ENCODE peak calls at places on chromosomes 3 and 15, in five cellular contexts. One of them, this sample, is unnamed.

GRCh38 chr15:70799667-70800450 is 36.5 kb upstream of the UACA start:
- DNase-seq in choroid plexus epithelial cell: peak; percentile 99
- DNase-seq in fibroblast of lung: peak; percentile 99
- DNase-seq in cardiac fibroblast: peak; percentile 96
- DNase-seq in stomach: peak; percentile 34
- DNase-seq in this sample: peak; percentile 99

GRCh38 chr15:29424118-29424517 is 154.5 kb upstream of the NSMCE3 start:
- DNase-seq in choroid plexus epithelial cell: no peak
- DNase-seq in fibroblast of lung: no peak
- DNase-seq in cardiac fibroblast: no peak
- DNase-seq in stomach: no peak
- DNase-seq in this sample: no peak

GRCh38 chr3:113485161-113485609 is 29.8 kb downstream of the SPICE1 start:
- DNase-seq in choroid plexus epithelial cell: no peak
- DNase-seq in fibroblast of lung: no peak
- DNase-seq in cardiac fibroblast: no peak
- DNase-seq in stomach: peak; percentile 32
- DNase-seq in this sample: no peak

GRCh38 chr3:143240921-143241320 is 121.3 kb downstream of the CHST2 start:
- DNase-seq in choroid plexus epithelial cell: no peak
- DNase-seq in fibroblast of lung: no peak
- DNase-seq in cardiac fibroblast: peak; percentile 20
- DNase-seq in stomach: no peak
- DNase-seq in this sample: peak; percentile 40

GRCh38 chr3:53809267-53809666 is 37.0 kb downstream of the CHDH start:
- DNase-seq in choroid plexus epithelial cell: no peak
- DNase-seq in fibroblast of lung: no peak
- DNase-seq in cardiac fibroblast: no peak
- DNase-seq in stomach: no peak
- DNase-seq in this sample: no peak

GRCh38 chr3:126064627-126065258 is 19.2 kb downstream of the SLC41A3 start:
- DNase-seq in choroid plexus epithelial cell: peak; percentile 31
- DNase-seq in fibroblast of lung: no peak
- DNase-seq in cardiac fibroblast: no peak
- DNase-seq in stomach: peak; percentile 44
- DNase-seq in this sample: no peak

GRCh38 chr15:49124371-49124770 is 31.0 kb downstream of the COPS2 start:
- DNase-seq in choroid plexus epithelial cell: no peak
- DNase-seq in fibroblast of lung: no peak
- DNase-seq in cardiac fibroblast: no peak
- DNase-seq in stomach: no peak
- DNase-seq in this sample: peak; percentile 55

GRCh38 chr3:150020527-150020926 is 49.8 kb upstream of the PFN2 start:
- DNase-seq in choroid plexus epithelial cell: peak; percentile 57
- DNase-seq in fibroblast of lung: peak; percentile 75
- DNase-seq in cardiac fibroblast: peak; percentile 59
- DNase-seq in stomach: no peak
- DNase-seq in this sample: peak; percentile 10

GRCh38 chr3:8532251-8532831 is 30.7 kb downstream of the LMCD1 start:
- DNase-seq in choroid plexus epithelial cell: peak; percentile 73
- DNase-seq in fibroblast of lung: peak; percentile 60
- DNase-seq in cardiac fibroblast: peak; percentile 70
- DNase-seq in stomach: no peak
- DNase-seq in this sample: peak; percentile 77

GRCh38 chr3:141057436-141057835 is 6.3 kb downstream of the SPSB4 start:
- DNase-seq in choroid plexus epithelial cell: no peak
- DNase-seq in fibroblast of lung: no peak
- DNase-seq in cardiac fibroblast: no peak
- DNase-seq in stomach: no peak
- DNase-seq in this sample: no peak

GRCh38 chr3:187172929-187173328 is 24.4 kb upstream of the RTP1 start:
- DNase-seq in choroid plexus epithelial cell: no peak
- DNase-seq in fibroblast of lung: no peak
- DNase-seq in cardiac fibroblast: no peak
- DNase-seq in stomach: no peak
- DNase-seq in this sample: no peak

GRCh38 chr3:45253316-45253715 is 27.2 kb upstream of the TMEM158 start:
- DNase-seq in choroid plexus epithelial cell: no peak
- DNase-seq in fibroblast of lung: peak; percentile 52
- DNase-seq in cardiac fibroblast: no peak
- DNase-seq in stomach: no peak
- DNase-seq in this sample: peak; percentile 52

GRCh38 chr3:103158183-103158582 is 723.4 kb downstream of the ZPLD1 start:
- DNase-seq in choroid plexus epithelial cell: no peak
- DNase-seq in fibroblast of lung: no peak
- DNase-seq in cardiac fibroblast: no peak
- DNase-seq in stomach: no peak
- DNase-seq in this sample: no peak

GRCh38 chr15:65916664-65917406 is 47.5 kb downstream of the RAB11A start:
- DNase-seq in choroid plexus epithelial cell: peak; percentile 82
- DNase-seq in fibroblast of lung: peak; percentile 65
- DNase-seq in cardiac fibroblast: peak; percentile 81
- DNase-seq in stomach: peak; percentile 71
- DNase-seq in this sample: peak; percentile 52

GRCh38 chr3:148023994-148024393 is 614.8 kb downstream of the ZIC1 start:
- DNase-seq in choroid plexus epithelial cell: peak; percentile 83
- DNase-seq in fibroblast of lung: peak; percentile 96
- DNase-seq in cardiac fibroblast: peak; percentile 94
- DNase-seq in stomach: no peak
- DNase-seq in this sample: peak; percentile 38

GRCh38 chr3:124360140-124360539 is 368.2 kb upstream of the ROPN1 start:
- DNase-seq in choroid plexus epithelial cell: no peak
- DNase-seq in fibroblast of lung: peak; percentile 18
- DNase-seq in cardiac fibroblast: no peak
- DNase-seq in stomach: no peak
- DNase-seq in this sample: no peak
- TF ChIP-seq CTCF in choroid plexus epithelial cell: no peak
- TF ChIP-seq CTCF in fibroblast of lung: no peak
- TF ChIP-seq CTCF in cardiac fibroblast: no peak
- TF ChIP-seq CTCF in stomach: no peak
- TF ChIP-seq CTCF in this sample: no peak

DNA sequence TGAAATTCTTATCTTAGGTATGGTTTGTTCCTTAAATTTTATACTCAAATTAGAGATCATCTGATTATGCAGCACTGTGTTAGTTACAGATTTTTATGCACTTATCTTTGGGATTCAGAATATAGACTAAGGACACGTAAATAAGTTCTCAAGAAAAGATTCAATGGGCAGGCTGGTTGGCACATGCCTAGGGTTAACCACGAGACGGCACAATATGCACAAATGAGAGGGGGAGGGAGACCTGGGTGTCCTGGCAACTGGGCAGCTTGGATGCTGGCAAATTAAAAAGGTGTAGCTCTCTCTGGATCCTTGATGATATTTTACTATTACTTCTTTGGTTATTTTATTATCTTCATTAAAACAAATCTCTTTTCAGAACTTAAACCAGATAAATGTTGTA is 672 bp downstream of the AADAC start:
- DNase-seq in choroid plexus epithelial cell: no peak
- DNase-seq in fibroblast of lung: no peak
- DNase-seq in cardiac fibroblast: no peak
- DNase-seq in stomach: no peak
- DNase-seq in this sample: no peak
- H3K4me3 ChIP-seq in choroid plexus epithelial cell: no peak overlapping the region
- H3K4me3 ChIP-seq in fibroblast of lung: no peak overlapping the region
- H3K4me3 ChIP-seq in cardiac fibroblast: no peak overlapping the region
- H3K4me3 ChIP-seq in stomach: peak overlapping the region; percentile 21
- H3K4me3 ChIP-seq in this sample: no peak overlapping the region

DNA sequence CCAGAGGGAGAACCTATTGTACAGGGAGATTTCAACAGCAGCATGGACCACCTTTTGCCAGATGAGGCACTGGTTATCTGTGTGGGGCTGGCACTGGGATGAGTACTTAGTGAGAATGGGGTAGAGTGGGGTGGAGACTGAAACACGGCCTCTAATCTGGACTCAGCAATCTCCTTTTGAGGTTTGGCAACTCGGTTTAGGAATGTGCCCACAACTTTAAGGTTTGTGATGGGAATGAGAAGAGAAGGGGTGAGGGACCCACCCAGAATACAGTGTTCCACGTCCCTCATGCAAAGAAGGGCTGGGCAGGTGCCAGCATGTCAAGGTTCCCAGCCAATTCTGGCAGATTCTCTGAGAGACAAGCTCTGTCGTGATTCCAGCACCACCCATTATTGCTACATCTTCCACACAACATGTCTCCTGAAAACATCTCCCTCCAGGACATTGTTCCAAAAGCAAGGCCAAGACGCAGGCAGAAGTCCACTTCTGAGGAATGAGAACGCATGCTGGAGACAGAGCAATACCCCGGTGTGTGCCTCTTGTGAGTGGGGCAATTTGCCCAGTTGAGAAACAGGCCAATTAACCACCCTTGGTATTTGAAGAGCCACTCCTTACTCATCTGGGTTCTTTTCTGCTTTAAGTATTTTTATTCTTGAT is 37.5 kb upstream of the CCR4 start:
- DNase-seq in choroid plexus epithelial cell: peak; percentile 26
- DNase-seq in fibroblast of lung: peak; percentile 58
- DNase-seq in cardiac fibroblast: peak; percentile 10
- DNase-seq in stomach: no peak
- DNase-seq in this sample: peak; percentile 26
- TF ChIP-seq CTCF in choroid plexus epithelial cell: no peak
- TF ChIP-seq CTCF in fibroblast of lung: no peak
- TF ChIP-seq CTCF in cardiac fibroblast: no peak
- TF ChIP-seq CTCF in stomach: no peak
- TF ChIP-seq CTCF in this sample: no peak

GRCh38 chr3:172735014-172735413 is 15.5 kb upstream of the ECT2 start:
- DNase-seq in choroid plexus epithelial cell: no peak
- DNase-seq in fibroblast of lung: no peak
- DNase-seq in cardiac fibroblast: no peak
- DNase-seq in stomach: no peak
- DNase-seq in this sample: no peak
- H3K4me3 ChIP-seq in choroid plexus epithelial cell: no peak overlapping the region
- H3K4me3 ChIP-seq in fibroblast of lung: no peak overlapping the region
- H3K4me3 ChIP-seq in cardiac fibroblast: no peak overlapping the region
- H3K4me3 ChIP-seq in stomach: no peak overlapping the region
- H3K4me3 ChIP-seq in this sample: no peak overlapping the region

GRCh38 chr15:55993804-55994539 is 560 bp upstream of the NEDD4 start:
- DNase-seq in choroid plexus epithelial cell: peak; percentile 64
- DNase-seq in fibroblast of lung: peak; percentile 73
- DNase-seq in cardiac fibroblast: peak; percentile 61
- DNase-seq in stomach: no peak
- DNase-seq in this sample: peak; percentile 75
- TF ChIP-seq CTCF in choroid plexus epithelial cell: peak; percentile 44
- TF ChIP-seq CTCF in fibroblast of lung: peak; percentile 15
- TF ChIP-seq CTCF in cardiac fibroblast: no peak
- TF ChIP-seq CTCF in stomach: no peak
- TF ChIP-seq CTCF in this sample: peak; percentile 4

GRCh38 chr15:96324192-96324895 is 6.2 kb upstream of the NR2F2 start:
- DNase-seq in choroid plexus epithelial cell: peak; percentile 65
- DNase-seq in fibroblast of lung: peak; percentile 69
- DNase-seq in cardiac fibroblast: peak; percentile 58
- DNase-seq in stomach: no peak
- DNase-seq in this sample: peak; percentile 51
- H3K4me3 ChIP-seq in choroid plexus epithelial cell: peak overlapping the region; percentile 75
- H3K4me3 ChIP-seq in fibroblast of lung: peak overlapping the region; percentile 73
- H3K4me3 ChIP-seq in cardiac fibroblast: no peak overlapping the region
- H3K4me3 ChIP-seq in stomach: peak overlapping the region; percentile 80
- H3K4me3 ChIP-seq in this sample: peak overlapping the region; percentile 94

GRCh38 chr3:156802827-156803606 is 23.1 kb upstream of the LEKR1 start:
- DNase-seq in choroid plexus epithelial cell: no peak
- DNase-seq in fibroblast of lung: no peak
- DNase-seq in cardiac fibroblast: no peak
- DNase-seq in stomach: no peak
- DNase-seq in this sample: no peak
- TF ChIP-seq CTCF in choroid plexus epithelial cell: no peak
- TF ChIP-seq CTCF in fibroblast of lung: no peak
- TF ChIP-seq CTCF in cardiac fibroblast: no peak
- TF ChIP-seq CTCF in stomach: no peak
- TF ChIP-seq CTCF in this sample: no peak

DNA sequence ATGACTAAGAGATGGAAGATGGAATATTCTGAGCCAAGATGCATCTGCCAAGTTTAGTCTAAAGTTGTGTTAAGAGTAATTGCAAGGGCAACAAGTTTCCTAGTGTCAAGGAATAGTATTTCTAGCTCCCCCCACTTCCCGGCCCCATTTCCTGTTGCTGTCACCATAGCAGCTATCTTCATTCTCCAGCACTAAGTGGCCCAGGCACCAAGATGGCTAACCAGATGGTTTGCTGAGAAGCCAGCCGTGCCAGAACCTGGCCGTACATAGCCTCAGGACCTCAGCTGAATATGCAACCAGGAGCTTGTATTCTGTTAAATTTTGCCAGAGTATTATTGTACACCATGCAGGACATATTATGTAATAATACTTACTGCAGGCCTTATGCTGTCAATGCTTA is 108.8 kb upstream of the UMPS start:
- DNase-seq in choroid plexus epithelial cell: peak; percentile 13
- DNase-seq in fibroblast of lung: peak; percentile 20
- DNase-seq in cardiac fibroblast: no peak
- DNase-seq in stomach: no peak
- DNase-seq in this sample: no peak
- H3K4me3 ChIP-seq in choroid plexus epithelial cell: no peak overlapping the region
- H3K4me3 ChIP-seq in fibroblast of lung: no peak overlapping the region
- H3K4me3 ChIP-seq in cardiac fibroblast: no peak overlapping the region
- H3K4me3 ChIP-seq in stomach: no peak overlapping the region
- H3K4me3 ChIP-seq in this sample: no peak overlapping the region

GRCh38 chr3:119352863-119353527 is 58.8 kb downstream of the ARHGAP31 start:
- DNase-seq in choroid plexus epithelial cell: peak; percentile 91
- DNase-seq in fibroblast of lung: peak; percentile 74
- DNase-seq in cardiac fibroblast: peak; percentile 85
- DNase-seq in stomach: no peak
- DNase-seq in this sample: peak; percentile 83
- TF ChIP-seq CTCF in choroid plexus epithelial cell: peak; percentile 63
- TF ChIP-seq CTCF in fibroblast of lung: peak; percentile 31
- TF ChIP-seq CTCF in cardiac fibroblast: peak; percentile 44
- TF ChIP-seq CTCF in stomach: peak; percentile 24
- TF ChIP-seq CTCF in this sample: peak; percentile 58

GRCh38 chr3:50292924-50293801 is 934 bp upstream of the IFRD2 start:
- DNase-seq in choroid plexus epithelial cell: no peak
- DNase-seq in fibroblast of lung: no peak
- DNase-seq in cardiac fibroblast: no peak
- DNase-seq in stomach: no peak
- DNase-seq in this sample: no peak
- H3K4me3 ChIP-seq in choroid plexus epithelial cell: peak overlapping the region; percentile 57
- H3K4me3 ChIP-seq in fibroblast of lung: peak overlapping the region; percentile 52
- H3K4me3 ChIP-seq in cardiac fibroblast: peak overlapping the region; percentile 89
- H3K4me3 ChIP-seq in stomach: peak overlapping the region; percentile 99
- H3K4me3 ChIP-seq in this sample: peak overlapping the region; percentile 60

This sample was measured in fibroblast of villous mesenchyme.